ENCODE peak calls at places on chromosomes 13 and 19, in four cellular contexts. One of them, this sample, is unnamed.
A peak's percentile ranks its signal among the peaks of the same experiment; 100 is the strongest.

GRCh38 chr13:106291006-106291405 is 244.5 kb downstream of the EFNB2 start:
- DNase-seq in K562: no peak
- DNase-seq in HepG2: no peak
- DNase-seq in GM12878: no peak
- DNase-seq in this sample: no peak

GRCh38 chr13:109900320-109900719 is 113.9 kb upstream of the IRS2 start:
- DNase-seq in HepG2: no peak
- DNase-seq in K562: no peak
- DNase-seq in GM12878: no peak
- DNase-seq in this sample: no peak

GRCh38 chr19:31144471-31144870 is 204.8 kb downstream of the TSHZ3 start:
- DNase-seq in HepG2: no peak
- DNase-seq in GM12878: no peak
- DNase-seq in K562: no peak
- DNase-seq in this sample: no peak

GRCh38 chr13:109840201-109840892 is 54.0 kb upstream of the IRS2 start:
- DNase-seq in HepG2: no peak
- DNase-seq in K562: no peak
- DNase-seq in GM12878: no peak
- DNase-seq in this sample: no peak

GRCh38 chr19:13629687-13630357 is 123.5 kb upstream of the CACNA1A start:
- DNase-seq in HepG2: no peak
- DNase-seq in K562: no peak
- DNase-seq in GM12878: no peak
- DNase-seq in this sample: no peak

GRCh38 chr19:12987781-12988180 is 7.5 kb upstream of the NFIX start:
- DNase-seq in HepG2: no peak
- DNase-seq in K562: no peak
- DNase-seq in GM12878: no peak
- DNase-seq in this sample: no peak

GRCh38 chr13:26132756-26133155 is 80.9 kb upstream of the SHISA2 start:
- DNase-seq in K562: peak; percentile 6
- DNase-seq in GM12878: no peak
- DNase-seq in HepG2: no peak
- DNase-seq in this sample: no peak

GRCh38 chr13:40993119-40993518 is 26.0 kb downstream of the ELF1 start:
- DNase-seq in HepG2: no peak
- DNase-seq in GM12878: no peak
- DNase-seq in K562: no peak
- DNase-seq in this sample: peak; percentile 18

GRCh38 chr19:30162718-30163117 is 209.5 kb upstream of the ZNF536 start:
- DNase-seq in HepG2: no peak
- DNase-seq in K562: no peak
- DNase-seq in GM12878: no peak
- DNase-seq in this sample: no peak

GRCh38 chr13:41547253-41548000 is 90.1 kb downstream of the RGCC start:
- DNase-seq in HepG2: peak; percentile 36
- DNase-seq in GM12878: no peak
- DNase-seq in K562: no peak
- DNase-seq in this sample: no peak

GRCh38 chr13:93227906-93228801 is 1.5 kb downstream of the GPC6 start:
- DNase-seq in HepG2: peak; percentile 80
- DNase-seq in GM12878: no peak
- DNase-seq in K562: peak; percentile 79
- DNase-seq in this sample: peak; percentile 79

GRCh38 chr13:27599096-27599495 is 21.2 kb downstream of the LNX2 start:
- DNase-seq in GM12878: no peak
- DNase-seq in K562: no peak
- DNase-seq in HepG2: no peak
- DNase-seq in this sample: no peak

GRCh38 chr13:64347662-64348061 is 2882.5 kb downstream of the PCDH9 start:
- DNase-seq in HepG2: no peak
- DNase-seq in K562: no peak
- DNase-seq in GM12878: no peak
- DNase-seq in this sample: no peak

GRCh38 chr13:50224534-50224933 is 209.3 kb downstream of the KCNRG start:
- DNase-seq in K562: no peak
- DNase-seq in HepG2: no peak
- DNase-seq in GM12878: no peak
- DNase-seq in this sample: no peak

GRCh38 chr13:50227356-50227755 is 212.1 kb downstream of the KCNRG start:
- DNase-seq in GM12878: no peak
- DNase-seq in K562: no peak
- DNase-seq in HepG2: no peak
- DNase-seq in this sample: no peak

GRCh38 chr13:50222569-50223332 is 207.5 kb downstream of the KCNRG start:
- DNase-seq in HepG2: no peak
- DNase-seq in K562: no peak
- DNase-seq in GM12878: no peak
- DNase-seq in this sample: peak; percentile 14

GRCh38 chr13:50226515-50227147 is 211.4 kb downstream of the KCNRG start:
- DNase-seq in GM12878: no peak
- DNase-seq in K562: no peak
- DNase-seq in HepG2: no peak
- DNase-seq in this sample: no peak

GRCh38 chr13:50225188-50226155 is 210.2 kb downstream of the KCNRG start:
- DNase-seq in GM12878: no peak
- DNase-seq in HepG2: peak; percentile 46
- DNase-seq in K562: no peak
- DNase-seq in this sample: no peak
- TF ChIP-seq ATF3 in GM12878: no peak
- TF ChIP-seq ATF3 in HepG2: no peak
- TF ChIP-seq ATF3 in K562: no peak
- TF ChIP-seq ATF3 in this sample: no peak

GRCh38 chr19:10686661-10687517 is 14.3 kb upstream of the QTRT1 start:
- DNase-seq in HepG2: no peak
- DNase-seq in GM12878: no peak
- DNase-seq in K562: no peak
- DNase-seq in this sample: no peak
- TF ChIP-seq ETV6 in HepG2: no peak
- TF ChIP-seq ETV6 in GM12878: no peak
- TF ChIP-seq ETV6 in K562: no peak
- TF ChIP-seq ETV6 in this sample: no peak

GRCh38 chr19:2561895-2562294 is 86.0 kb downstream of the GADD45B start:
- DNase-seq in HepG2: no peak
- DNase-seq in GM12878: peak; percentile 92
- DNase-seq in K562: no peak
- DNase-seq in this sample: no peak
- TF ChIP-seq ATF2 in HepG2: no peak
- TF ChIP-seq ATF2 in GM12878: peak; percentile 98
- TF ChIP-seq ATF2 in K562: no peak
- TF ChIP-seq ATF2 in this sample: no peak

GRCh38 chr13:94967183-94968039 is 255.1 kb upstream of the SOX21 start:
- DNase-seq in HepG2: no peak
- DNase-seq in GM12878: no peak
- DNase-seq in K562: peak; percentile 25
- DNase-seq in this sample: peak; percentile 57
- TF ChIP-seq ATF3 in HepG2: no peak
- TF ChIP-seq ATF3 in GM12878: no peak
- TF ChIP-seq ATF3 in K562: no peak
- TF ChIP-seq ATF3 in this sample: no peak